ENCODE peak calls at places on chromosomes 5 and 9, in eight cellular contexts. B is stimulated activated CD8-positive, alpha-beta memory T cell treated with anti-CD3 and anti-CD28 coated beads, Interleukin-12 subunit alpha, Interleukin-12 subunit beta, amount 100 ng/mL, for 1 hour; R is activated CD4-positive, alpha-beta T cell treated with anti-CD3 and anti-CD28 coated beads for 1 hour; S is T-cell; T is BJ; O is naive thymus-derived CD8-positive, alpha-beta T cell; C is activated CD4-positive, CD25-positive, alpha-beta regulatory T cell; H is renal cortical epithelial cell. Q is an unnamed sample.

GRCh38 chr5:25107878-25108277 is 463.1 kb upstream of the CDH10 start:
- DNase-seq in C (no peak), R (no peak), S (no peak), H (no peak), T (no peak), O (no peak), B (no peak), Q (no peak)

GRCh38 chr9:79134654-79135053 is 437.1 kb upstream of the TLE4 start:
- DNase-seq in T (no peak), B (no peak), S (no peak), H (peak), C (no peak), R (no peak), O (no peak), Q (no peak)

GRCh38 chr9:96350866-96351265 is 32.6 kb downstream of the SLC35D2 start:
- DNase-seq in R (no peak), C (no peak), S (no peak), O (no peak), T (no peak), B (no peak), H (no peak), Q (no peak)

GRCh38 chr9:76302947-76303550 is 91.2 kb downstream of the RFK start:
- DNase-seq in C (no peak), T (no peak), B (no peak), H (peak), O (peak), R (no peak), S (no peak), Q (no peak)

GRCh38 chr5:124789104-124789605 is 42.7 kb upstream of the ZNF608 start:
- DNase-seq in B (no peak), C (no peak), T (no peak), H (peak), O (no peak), R (no peak), S (no peak), Q (no peak)

GRCh38 chr5:71778678-71779276 is 59.7 kb downstream of the CARTPT start:
- DNase-seq in O (no peak), C (no peak), H (no peak), S (no peak), B (no peak), T (no peak), R (no peak), Q (no peak)

GRCh38 chr9:96139592-96140251 is 162.3 kb downstream of the HSD17B3 start:
- DNase-seq in B (no peak), O (no peak), S (no peak), C (no peak), T (no peak), H (peak), R (no peak), Q (no peak)

GRCh38 chr5:173283318-173284288 is 44.6 kb downstream of the STC2 start:
- DNase-seq in B (peak), O (peak), S (peak), H (peak), R (peak), T (no peak), C (peak), Q (peak)

GRCh38 chr9:72442212-72442607 is 77.2 kb upstream of the ZFAND5 start:
- DNase-seq in R (no peak), B (no peak), O (no peak), H (peak), T (peak), C (no peak), S (no peak), Q (no peak)

GRCh38 chr5:158858746-158859145 is 241.0 kb downstream of the EBF1 start:
- DNase-seq in S (no peak), O (no peak), H (no peak), C (no peak), T (no peak), R (no peak), B (no peak), Q (no peak)

GRCh38 chr5:116650544-116650943 is 75.9 kb upstream of the SEMA6A start:
- DNase-seq in S (no peak), R (no peak), H (no peak), T (no peak), C (no peak), B (no peak), O (no peak), Q (no peak)

GRCh38 chr5:10679336-10679988 is 81.6 kb downstream of the DAP start:
- DNase-seq in C (no peak), R (no peak), S (no peak), T (no peak), B (no peak), H (no peak), O (no peak), Q (no peak)

GRCh38 chr5:43313854-43314457 is 744 bp upstream of the HMGCS1 start:
- DNase-seq in T (no peak), S (no peak), C (no peak), O (no peak), R (no peak), H (no peak), B (no peak), Q (no peak)

GRCh38 chr9:122232907-122233306 is 4.2 kb upstream of the LHX6 start:
- DNase-seq in C (no peak), R (no peak), T (no peak), H (no peak), O (no peak), B (no peak), S (no peak), Q (no peak)

GRCh38 chr5:119301947-119302346 is 53.9 kb upstream of the TNFAIP8 start:
- DNase-seq in R (no peak), H (no peak), S (no peak), O (no peak), T (no peak), B (no peak), C (no peak), Q (no peak)

GRCh38 chr9:132600326-132600984 is 18.0 kb downstream of the BARHL1 start:
- DNase-seq in O (no peak), R (no peak), C (no peak), H (no peak), S (no peak), T (no peak), B (no peak), Q (no peak)

GRCh38 chr9:121233906-121234901 is 32.5 kb upstream of the RAB14 start:
- DNase-seq in H (no peak), B (no peak), R (no peak), T (no peak), C (no peak), S (no peak), O (no peak), Q (no peak)

GRCh38 chr5:56004874-56005273 is 10.1 kb upstream of the IL6ST start:
- DNase-seq in T (no peak), H (no peak), S (no peak), C (no peak), O (no peak), R (no peak), B (no peak), Q (no peak)

GRCh38 chr5:103693485-103693884 is 130.9 kb upstream of the NUDT12 start:
- DNase-seq in O (no peak), R (no peak), C (no peak), T (no peak), S (no peak), H (no peak), B (no peak), Q (no peak)

GRCh38 chr5:93274291-93274690 is 306.7 kb downstream of the NR2F1-AS1 start:
- DNase-seq in C (no peak), S (no peak), O (no peak), R (no peak), H (peak), B (no peak), T (no peak), Q (no peak)

GRCh38 chr9:5976668-5977397 is 38.6 kb downstream of the RANBP6 start:
- DNase-seq in B (no peak), H (peak), C (no peak), T (no peak), R (no peak), O (no peak), S (no peak), Q (no peak)

GRCh38 chr5:78974011-78974410 is 11.1 kb downstream of the ARSB start:
- DNase-seq in O (no peak), R (no peak), H (no peak), T (no peak), C (no peak), S (no peak), B (no peak), Q (no peak)

GRCh38 chr5:22998775-22999174 is 145.6 kb upstream of the CDH12 start:
- DNase-seq in C (no peak), B (no peak), H (no peak), S (no peak), T (no peak), R (no peak), O (no peak), Q (no peak)

GRCh38 chr5:149147673-149148072 is 6.4 kb downstream of the ABLIM3 start:
- DNase-seq in C (no peak), S (no peak), T (no peak), O (no peak), B (no peak), H (no peak), R (no peak), Q (no peak)

GRCh38 chr5:171757853-171758535 is 27.6 kb upstream of the SMIM23 start:
- DNase-seq in O (no peak), S (no peak), H (peak), B (no peak), C (no peak), R (no peak), T (peak), Q (no peak)

GRCh38 chr9:135226369-135227050 is 139.0 kb downstream of the OLFM1 start:
- DNase-seq in H (no peak), C (no peak), B (no peak), S (no peak), R (no peak), T (no peak), O (no peak), Q (no peak)

Q was measured in mesothelial cell of epicardium.